ENCODE peak calls at places on chromosomes 1 and 21, in six cellular contexts. G is adrenal gland, O is suprapubic skin, Z is left ventricle myocardium inferior, C is NB4, Y is psoas muscle. M is an unnamed sample.

GRCh38 chr21:41086551-41086950 is 81.4 kb upstream of the BACE2 start:
- DNase-seq in Z (no peak), O (peak), Y (no peak), G (no peak), C (no peak), M (no peak)

GRCh38 chr1:201597551-201598230 is 58.8 kb downstream of the NAV1 start:
- DNase-seq in G (peak), Z (peak), O (no peak), C (no peak), Y (peak), M (peak)

GRCh38 chr1:110067429-110067956 is 3.0 kb downstream of the ALX3 start:
- DNase-seq in G (no peak), O (no peak), C (no peak), Z (no peak), Y (no peak), M (no peak)

GRCh38 chr1:39105841-39106765 is 80.0 kb downstream of the NDUFS5 start:
- DNase-seq in Z (peak), Y (peak), C (peak), G (peak), O (peak), M (no peak)

GRCh38 chr1:55235722-55236121 is 20.6 kb upstream of the USP24 start:
- DNase-seq in Z (no peak), O (no peak), G (no peak), C (no peak), Y (no peak), M (no peak)

GRCh38 chr1:53562983-53563379 is 103.8 kb downstream of the DMRTB1 start:
- DNase-seq in Z (no peak), Y (no peak), O (peak), G (no peak), C (no peak), M (no peak)

GRCh38 chr1:53592521-53592982 is 133.4 kb downstream of the DMRTB1 start:
- DNase-seq in C (no peak), Y (no peak), G (no peak), Z (no peak), O (no peak), M (no peak)

GRCh38 chr21:42672699-42673458 is 19.5 kb downstream of the PDE9A start:
- DNase-seq in Y (no peak), C (peak), G (no peak), Z (no peak), O (no peak), M (no peak)

GRCh38 chr1:63087966-63088365 is 234.4 kb upstream of the FOXD3 start:
- DNase-seq in O (no peak), Z (no peak), G (no peak), C (no peak), Y (no peak), M (no peak)

GRCh38 chr1:203055166-203055799 is 29.0 kb downstream of the PPFIA4 start:
- DNase-seq in O (no peak), G (no peak), Z (no peak), C (no peak), Y (no peak), M (no peak)

GRCh38 chr1:46303872-46304326 is 401 bp downstream of the UQCRH start:
- DNase-seq in O (no peak), Y (no peak), C (peak), G (no peak), Z (no peak), M (no peak)

GRCh38 chr1:17377325-17377953 is 5.4 kb downstream of the PADI6 start:
- DNase-seq in Y (no peak), C (no peak), Z (no peak), O (no peak), G (no peak), M (no peak)

GRCh38 chr1:156426015-156426414 is 57.0 kb downstream of the RHBG start:
- DNase-seq in Z (no peak), O (no peak), C (no peak), G (no peak), Y (no peak), M (no peak)

GRCh38 chr21:41727784-41728763 is 38.8 kb downstream of the RIPK4 start:
- DNase-seq in Z (no peak), O (no peak), Y (no peak), G (no peak), C (no peak), M (no peak)

GRCh38 chr1:152410599-152410998 is 3.5 kb downstream of the CRNN start:
- DNase-seq in G (no peak), Z (no peak), C (no peak), O (no peak), Y (no peak), M (no peak)

GRCh38 chr1:167161242-167161641 is 59.4 kb upstream of the POU2F1 start:
- DNase-seq in Z (no peak), Y (no peak), G (no peak), C (no peak), O (no peak), M (no peak)

GRCh38 chr1:222095606-222096475 is 354.0 kb upstream of the DUSP10 start:
- DNase-seq in Z (peak), O (no peak), C (peak), Y (no peak), G (peak), M (peak)

GRCh38 chr21:30042443-30042842 is 102.6 kb upstream of the GRIK1 start:
- DNase-seq in C (no peak), O (no peak), Z (no peak), Y (no peak), G (no peak), M (no peak)

GRCh38 chr1:158246650-158247049 is 7.6 kb upstream of the CD1A start:
- DNase-seq in G (no peak), Y (no peak), O (no peak), C (peak), Z (no peak), M (no peak)

GRCh38 chr1:46446646-46447498 is 42.8 kb upstream of the DMBX1 start:
- DNase-seq in O (peak), C (peak), G (peak), Z (peak), Y (peak), M (peak)

GRCh38 chr21:37848721-37849490 is 67.4 kb downstream of the KCNJ6 start:
- DNase-seq in G (no peak), Y (no peak), Z (no peak), O (no peak), C (no peak), M (no peak)

GRCh38 chr1:156198831-156199349 is 5.0 kb downstream of the SLC25A44 start:
- DNase-seq in G (no peak), C (no peak), Z (no peak), O (no peak), Y (no peak), M (no peak)

GRCh38 chr1:47231314-47232186 is 475 bp downstream of the TAL1 start:
- DNase-seq in Z (no peak), O (no peak), G (peak), C (peak), Y (no peak), M (peak)

GRCh38 chr1:27179373-27179772 is 24.4 kb upstream of the SLC9A1 start:
- DNase-seq in Y (no peak), C (no peak), Z (no peak), G (no peak), O (no peak), M (no peak)

GRCh38 chr1:246567258-246568235 is 1.3 kb downstream of the CNST start:
- DNase-seq in G (no peak), C (peak), Y (no peak), O (no peak), Z (no peak), M (no peak)

GRCh38 chr1:211781260-211781659 is 49.3 kb downstream of the LPGAT1 start:
- DNase-seq in C (no peak), Y (no peak), G (no peak), O (no peak), Z (no peak), M (no peak)

GRCh38 chr1:14794136-14794768 is 195.8 kb downstream of the KAZN start:
- DNase-seq in Y (no peak), O (no peak), G (no peak), C (no peak), Z (no peak), M (no peak)

GRCh38 chr1:54336121-54336520 is 70.1 kb downstream of the SSBP3 start:
- DNase-seq in G (no peak), Z (no peak), C (no peak), Y (no peak), O (no peak), M (no peak)

GRCh38 chr1:47431534-47431933 is 6.3 kb upstream of the FOXD2 start:
- DNase-seq in G (no peak), Z (no peak), C (peak), O (no peak), Y (no peak), M (no peak)

GRCh38 chr1:228095161-228095560 is 8.0 kb downstream of the C1orf35 start:
- DNase-seq in G (no peak), O (peak), C (no peak), Y (no peak), Z (no peak), M (no peak)

GRCh38 chr1:77673716-77674355 is 8.6 kb downstream of the ZZZ3 start:
- DNase-seq in C (no peak), G (no peak), O (no peak), Z (no peak), Y (no peak), M (no peak)

GRCh38 chr1:225934711-225935110 is 6.3 kb downstream of the LEFTY2 start:
- DNase-seq in C (no peak), Z (no peak), G (no peak), O (no peak), Y (no peak), M (no peak)

GRCh38 chr21:27802816-27803475 is 836.1 kb upstream of the ADAMTS5 start:
- DNase-seq in C (peak), G (peak), O (no peak), Z (no peak), Y (no peak), M (no peak)

GRCh38 chr1:219587817-219588561 is 24.9 kb downstream of the ZC3H11B start:
- DNase-seq in Z (no peak), C (peak), O (no peak), G (no peak), Y (no peak), M (no peak)

GRCh38 chr1:166040635-166041034 is 126.2 kb downstream of the FAM78B start:
- DNase-seq in Y (no peak), G (no peak), Z (no peak), O (no peak), C (no peak), M (no peak)

GRCh38 chr21:39088831-39089380 is 94.3 kb downstream of the PSMG1 start:
- DNase-seq in Z (no peak), C (no peak), G (no peak), O (no peak), Y (peak), M (no peak)

GRCh38 chr1:168480997-168481396 is 62.8 kb downstream of the XCL2 start:
- DNase-seq in O (no peak), Y (no peak), G (no peak), C (no peak), Z (no peak), M (no peak)

GRCh38 chr1:63794927-63795326 is 21.1 kb downstream of the ROR1 start:
- DNase-seq in O (no peak), Y (no peak), G (no peak), Z (no peak), C (no peak), M (no peak)

GRCh38 chr1:40532844-40533424 is 1.5 kb downstream of the ZNF684 start:
- DNase-seq in C (peak), Z (no peak), G (no peak), O (no peak), Y (no peak), M (no peak)
- H3K4me3 ChIP-seq in C (peak), Z (peak), G (no peak), O (no peak), Y (no peak), M (no peak)

GRCh38 chr21:45029968-45030636 is 44.3 kb upstream of the ADARB1 start:
- DNase-seq in Z (no peak), C (no peak), G (no peak), O (no peak), Y (no peak), M (peak)

GRCh38 chr21:45031231-45032191 is 42.9 kb upstream of the ADARB1 start:
- DNase-seq in G (no peak), Y (no peak), C (no peak), Z (no peak), O (no peak), M (no peak)

GRCh38 chr21:45032332-45032731 is 42.0 kb upstream of the ADARB1 start:
- DNase-seq in Z (no peak), Y (no peak), C (no peak), O (no peak), G (no peak), M (no peak)

GRCh38 chr21:45029298-45029967 is 44.9 kb upstream of the ADARB1 start:
- DNase-seq in G (no peak), Y (no peak), O (no peak), C (no peak), Z (peak), M (no peak)

DNA sequence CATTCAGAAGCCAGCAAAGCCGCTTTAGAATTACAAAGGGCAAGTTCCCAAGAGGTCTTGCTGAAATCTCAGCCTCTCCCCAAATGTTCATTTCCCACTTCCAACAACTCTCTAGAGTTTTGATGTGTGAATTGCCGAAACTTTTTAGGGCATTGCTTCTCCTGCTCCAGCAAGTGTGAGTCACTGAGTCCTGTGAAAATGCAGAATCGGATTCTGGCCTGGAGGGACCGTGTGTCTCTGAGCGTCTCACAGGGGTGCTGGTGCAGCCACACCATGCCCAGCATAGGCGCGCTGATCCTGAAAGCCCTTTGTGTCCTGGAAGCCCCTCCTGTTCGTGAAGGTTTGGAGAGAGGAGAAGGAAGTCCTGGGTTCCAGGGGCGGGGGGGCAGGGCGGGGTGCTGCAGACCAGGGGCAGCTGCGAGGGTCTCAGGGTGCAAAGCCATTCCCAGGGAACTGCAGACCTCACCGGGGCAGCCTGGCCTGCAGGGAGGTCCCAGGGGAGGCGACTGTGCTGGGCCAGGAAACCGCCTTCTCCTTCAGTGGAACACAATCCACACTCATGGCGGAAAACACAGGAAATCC is 43.7 kb upstream of the ADARB1 start:
- DNase-seq in O (no peak), C (peak), Z (no peak), Y (no peak), G (no peak), M (peak)
- H3K4me3 ChIP-seq in O (no peak), C (no peak), Z (no peak), Y (no peak), G (no peak), M (no peak)

DNA sequence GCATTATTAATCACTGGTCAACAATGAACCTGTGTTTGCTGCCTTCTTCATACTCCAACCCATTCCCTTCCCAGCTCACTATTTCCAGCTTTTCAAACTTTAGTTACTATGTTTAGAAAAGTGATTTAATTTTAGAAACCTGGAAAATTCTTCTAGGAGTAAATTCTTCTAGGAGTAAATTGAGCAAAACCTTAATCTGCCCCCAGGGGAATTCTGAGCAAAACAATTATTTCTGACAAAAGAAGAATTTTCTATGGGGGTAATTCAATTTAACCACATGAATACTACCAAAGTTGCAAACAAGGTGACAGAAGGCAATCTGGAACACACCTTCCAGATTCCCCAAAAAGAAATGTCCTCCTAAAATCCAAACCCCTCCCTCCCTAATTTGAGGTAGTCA is 1.8 kb downstream of the LUZP1 start:
- DNase-seq in Z (no peak), C (no peak), G (no peak), O (no peak), Y (no peak), M (no peak)
- H3K4me3 ChIP-seq in Z (peak), C (peak), G (peak), O (peak), Y (peak), M (no peak)

GRCh38 chr1:24486296-24487065 is 16.2 kb upstream of the RCAN3 start:
- DNase-seq in Z (no peak), Y (no peak), G (no peak), O (peak), C (no peak), M (no peak)

GRCh38 chr1:24481843-24482610 is 20.6 kb upstream of the RCAN3 start:
- DNase-seq in C (peak), O (no peak), Y (no peak), Z (no peak), G (no peak), M (no peak)

GRCh38 chr1:24484208-24484607 is 18.4 kb upstream of the RCAN3 start:
- DNase-seq in Z (no peak), G (no peak), O (no peak), C (no peak), Y (no peak), M (no peak)

GRCh38 chr1:24483441-24483840 is 19.2 kb upstream of the RCAN3 start:
- DNase-seq in G (no peak), O (no peak), Y (no peak), Z (no peak), C (no peak), M (no peak)

DNA sequence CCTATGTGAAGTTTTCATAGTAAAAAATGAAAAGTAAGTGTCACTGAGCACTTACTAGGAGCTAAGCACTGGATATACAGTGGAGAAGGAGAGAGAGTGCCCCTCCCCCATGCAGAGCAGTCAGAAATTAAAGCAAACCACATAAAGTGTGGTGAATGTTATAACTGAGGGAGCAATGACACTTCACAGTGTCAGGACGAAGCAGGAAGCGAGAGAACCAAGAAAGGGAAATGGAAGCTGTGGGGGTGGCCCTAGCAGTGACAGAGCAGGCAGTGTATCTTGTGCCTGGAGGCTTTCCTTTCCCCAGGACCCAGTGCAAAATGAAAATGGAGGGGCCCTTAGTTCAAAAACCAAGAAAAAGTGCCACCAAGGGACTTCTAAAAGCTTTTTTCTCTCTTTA is 21.5 kb upstream of the RCAN3 start:
- DNase-seq in G (no peak), C (peak), Z (no peak), Y (no peak), O (no peak), M (no peak)
- H3K4me3 ChIP-seq in G (no peak), C (no peak), Z (no peak), Y (no peak), O (no peak), M (no peak)

DNA sequence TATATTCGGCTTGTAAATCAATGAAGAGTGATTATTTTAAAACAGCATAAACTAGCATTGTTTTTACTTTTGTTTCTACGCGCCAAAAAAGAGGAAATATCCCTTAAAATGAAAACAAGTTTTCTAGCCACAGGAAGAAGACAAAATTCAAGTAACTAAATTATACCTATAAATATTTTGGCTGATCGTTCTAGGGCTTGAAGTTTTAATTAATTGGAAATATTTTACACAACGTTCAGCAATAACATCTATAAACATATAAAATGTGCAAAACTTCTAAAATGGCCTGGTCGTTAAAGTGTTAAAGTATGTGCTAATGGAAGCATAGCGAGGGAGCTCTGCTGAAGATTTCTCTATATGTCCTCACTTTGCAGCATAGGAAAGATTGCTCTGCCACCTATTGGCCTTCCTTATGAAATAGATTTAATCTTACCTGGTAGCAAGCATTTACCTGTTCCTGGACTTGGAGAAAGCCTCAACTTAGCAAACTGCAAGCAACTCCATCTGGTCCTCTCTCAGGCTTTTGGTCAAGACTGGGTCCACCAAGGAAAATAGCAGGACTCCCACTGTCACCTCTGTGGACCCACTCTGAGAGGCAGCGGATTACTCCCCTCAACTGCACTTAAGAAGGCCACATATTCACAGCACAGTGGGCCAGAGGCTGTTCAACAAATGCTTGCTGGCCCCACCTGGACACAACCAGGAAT is 351.3 kb upstream of the RUNX1 start:
- DNase-seq in O (no peak), Y (no peak), G (peak), C (peak), Z (no peak), M (no peak)
- H3K4me3 ChIP-seq in O (no peak), Y (peak), G (no peak), C (peak), Z (no peak), M (no peak)

M was measured in lower leg skin.